ENCODE peak calls at places on chromosomes 3 and 15, in eight cellular contexts. J, P, Y, W, N, F, Z and U are unnamed samples.

GRCh38 chr3:193822492-193823220 is 229.6 kb downstream of the OPA1 start:
- DNase-seq in J (no peak), P (no peak), Y (no peak), W (no peak), N (no peak), F (no peak), Z (no peak), U (no peak)

GRCh38 chr15:56820333-56820732 is 87.0 kb upstream of the ZNF280D start:
- DNase-seq in J (peak), P (no peak), Y (no peak), W (no peak), N (no peak), F (no peak), Z (no peak), U (no peak)

GRCh38 chr3:5122741-5123706 is 932 bp downstream of the ARL8B start:
- DNase-seq in J (peak), P (peak), Y (no peak), W (peak), N (no peak), F (peak), Z (no peak), U (peak)

GRCh38 chr15:91032919-91033803 is 10.8 kb upstream of the VPS33B start:
- DNase-seq in J (peak), P (no peak), Y (no peak), W (peak), N (peak), F (peak), Z (no peak), U (peak)

GRCh38 chr3:10442151-10442795 is 63.1 kb downstream of the ATP2B2 start:
- DNase-seq in J (no peak), P (peak), Y (no peak), W (no peak), N (no peak), F (no peak), Z (no peak), U (no peak)

GRCh38 chr3:16798738-16799137 is 86.0 kb upstream of the PLCL2 start:
- DNase-seq in J (no peak), P (no peak), Y (no peak), W (no peak), N (no peak), F (no peak), Z (no peak), U (no peak)

GRCh38 chr3:127708837-127709236 is 36.1 kb downstream of the ABTB1 start:
- DNase-seq in J (no peak), P (no peak), Y (no peak), W (no peak), N (no peak), F (no peak), Z (no peak), U (no peak)

GRCh38 chr3:87120850-87121249 is 106.3 kb upstream of the CHMP2B start:
- DNase-seq in J (no peak), P (no peak), Y (peak), W (no peak), N (no peak), F (no peak), Z (peak), U (no peak)

GRCh38 chr3:99651561-99651960 is 13.2 kb downstream of the COL8A1 start:
- DNase-seq in J (no peak), P (no peak), Y (no peak), W (no peak), N (no peak), F (no peak), Z (no peak), U (no peak)

GRCh38 chr3:128835096-128835495 is 44.3 kb upstream of the ACAD9 start:
- DNase-seq in J (no peak), P (no peak), Y (no peak), W (no peak), N (no peak), F (no peak), Z (no peak), U (no peak)

GRCh38 chr15:69712999-69713398 is 260.4 kb downstream of the RPLP1 start:
- DNase-seq in J (no peak), P (no peak), Y (no peak), W (no peak), N (no peak), F (no peak), Z (no peak), U (no peak)

GRCh38 chr15:43941555-43941954 is 114.8 kb downstream of the WDR76 start:
- DNase-seq in J (peak), P (no peak), Y (no peak), W (no peak), N (no peak), F (no peak), Z (no peak), U (no peak)

GRCh38 chr3:65855370-65856100 is 183.2 kb downstream of the MAGI1 start:
- DNase-seq in J (no peak), P (peak), Y (no peak), W (no peak), N (no peak), F (no peak), Z (no peak), U (no peak)

GRCh38 chr15:42741710-42742109 is 4.8 kb upstream of the CDAN1 start:
- DNase-seq in J (no peak), P (no peak), Y (no peak), W (no peak), N (no peak), F (no peak), Z (no peak), U (no peak)

GRCh38 chr3:180102134-180102533 is 65.4 kb upstream of the PEX5L start:
- DNase-seq in J (no peak), P (no peak), Y (no peak), W (no peak), N (no peak), F (no peak), Z (no peak), U (no peak)

GRCh38 chr15:98560338-98560737 is 88.0 kb upstream of the IGF1R start:
- DNase-seq in J (no peak), P (peak), Y (no peak), W (no peak), N (no peak), F (no peak), Z (no peak), U (no peak)

GRCh38 chr15:35911052-35911780 is 365.3 kb upstream of the DPH6 start:
- DNase-seq in J (no peak), P (no peak), Y (no peak), W (no peak), N (no peak), F (no peak), Z (no peak), U (no peak)

GRCh38 chr15:76065267-76065666 is 5.5 kb downstream of the TMEM266 start:
- DNase-seq in J (no peak), P (no peak), Y (no peak), W (no peak), N (no peak), F (peak), Z (no peak), U (no peak)

GRCh38 chr3:58899159-58899952 is 150.5 kb downstream of the CFAP20DC start:
- DNase-seq in J (peak), P (no peak), Y (no peak), W (no peak), N (peak), F (peak), Z (no peak), U (peak)

GRCh38 chr3:133441867-133442270 is 42.0 kb downstream of the BFSP2 start:
- DNase-seq in J (peak), P (no peak), Y (no peak), W (no peak), N (no peak), F (peak), Z (no peak), U (no peak)

GRCh38 chr15:37031198-37031597 is 69.2 kb downstream of the MEIS2 start:
- DNase-seq in J (no peak), P (no peak), Y (no peak), W (no peak), N (no peak), F (no peak), Z (no peak), U (no peak)

GRCh38 chr3:145118303-145118702 is 1042.7 kb downstream of the PLOD2 start:
- DNase-seq in J (no peak), P (no peak), Y (no peak), W (no peak), N (no peak), F (no peak), Z (no peak), U (no peak)

GRCh38 chr3:20935791-20936190 is 749.8 kb upstream of the SGO1 start:
- DNase-seq in J (no peak), P (no peak), Y (no peak), W (no peak), N (no peak), F (no peak), Z (no peak), U (no peak)

GRCh38 chr3:138418556-138419206 is 15.7 kb upstream of the ESYT3 start:
- DNase-seq in J (no peak), P (no peak), Y (peak), W (no peak), N (no peak), F (no peak), Z (no peak), U (no peak)

GRCh38 chr3:27666708-27667107 is 55.4 kb downstream of the EOMES start:
- DNase-seq in J (no peak), P (peak), Y (peak), W (peak), N (no peak), F (no peak), Z (peak), U (no peak)

GRCh38 chr3:145125307-145125706 is 1035.7 kb downstream of the PLOD2 start:
- DNase-seq in J (no peak), P (no peak), Y (no peak), W (no peak), N (no peak), F (no peak), Z (no peak), U (no peak)

GRCh38 chr3:120568624-120569023 is 27.5 kb upstream of the NDUFB4 start:
- DNase-seq in J (no peak), P (no peak), Y (no peak), W (no peak), N (no peak), F (no peak), Z (no peak), U (no peak)

GRCh38 chr15:27124287-27124830 is 153.4 kb downstream of the GABRG3 start:
- DNase-seq in J (no peak), P (no peak), Y (no peak), W (no peak), N (no peak), F (no peak), Z (no peak), U (no peak)

GRCh38 chr15:71496336-71496955 is 313.9 kb upstream of the NR2E3 start:
- DNase-seq in J (no peak), P (peak), Y (no peak), W (no peak), N (no peak), F (no peak), Z (no peak), U (no peak)

GRCh38 chr3:194139085-194139976 is 3.4 kb downstream of the HES1 start:
- DNase-seq in J (peak), P (peak), Y (peak), W (no peak), N (peak), F (no peak), Z (no peak), U (no peak)

GRCh38 chr3:184005981-184006507 is 11.6 kb downstream of the ABCC5 start:
- DNase-seq in J (peak), P (peak), Y (peak), W (peak), N (peak), F (peak), Z (peak), U (no peak)

GRCh38 chr3:64444619-64445317 is 219.5 kb upstream of the PRICKLE2 start:
- DNase-seq in J (no peak), P (peak), Y (no peak), W (no peak), N (no peak), F (no peak), Z (no peak), U (no peak)

GRCh38 chr3:123634149-123635051 is 49.5 kb upstream of the HACD2 start:
- DNase-seq in J (no peak), P (peak), Y (no peak), W (no peak), N (no peak), F (no peak), Z (no peak), U (no peak)

GRCh38 chr3:108067768-108068167 is 23.1 kb downstream of the CD47 start:
- DNase-seq in J (no peak), P (no peak), Y (no peak), W (no peak), N (no peak), F (no peak), Z (no peak), U (no peak)

GRCh38 chr3:33231755-33232465 is 13.3 kb upstream of the SUSD5 start:
- DNase-seq in J (no peak), P (no peak), Y (no peak), W (no peak), N (no peak), F (no peak), Z (no peak), U (no peak)

GRCh38 chr3:71225285-71225684 is 358.2 kb downstream of the FOXP1 start:
- DNase-seq in J (no peak), P (peak), Y (no peak), W (no peak), N (no peak), F (no peak), Z (no peak), U (no peak)